ENCODE peak calls at places on chromosomes 16 and 17, in six cellular contexts. One of them, this sample, is unnamed.

GRCh38 chr17:80082403-80083135 is 18.8 kb upstream of the GAA start:
- DNase-seq in fibroblast of lung: peak; percentile 82
- DNase-seq in epithelial cell of esophagus: peak; percentile 75
- DNase-seq in transverse colon: peak; percentile 57
- DNase-seq in uterus: peak; percentile 64
- DNase-seq in foreskin fibroblast: peak; percentile 46
- DNase-seq in this sample: peak; percentile 84

GRCh38 chr16:50269061-50269705 is 2.8 kb downstream of the ADCY7 start:
- DNase-seq in foreskin fibroblast: no peak
- DNase-seq in epithelial cell of esophagus: no peak
- DNase-seq in uterus: no peak
- DNase-seq in transverse colon: no peak
- DNase-seq in fibroblast of lung: no peak
- DNase-seq in this sample: no peak

GRCh38 chr17:16880121-16880842 is 91.6 kb downstream of the TNFRSF13B start:
- DNase-seq in uterus: no peak
- DNase-seq in epithelial cell of esophagus: no peak
- DNase-seq in foreskin fibroblast: no peak
- DNase-seq in transverse colon: no peak
- DNase-seq in fibroblast of lung: no peak
- DNase-seq in this sample: no peak

GRCh38 chr16:11372073-11372923 is 27.0 kb downstream of the RMI2 start:
- DNase-seq in fibroblast of lung: no peak
- DNase-seq in transverse colon: no peak
- DNase-seq in epithelial cell of esophagus: no peak
- DNase-seq in uterus: peak; percentile 62
- DNase-seq in foreskin fibroblast: no peak
- DNase-seq in this sample: no peak

GRCh38 chr16:2143874-2144485 is 4.4 kb upstream of the RAB26 start:
- DNase-seq in fibroblast of lung: no peak
- DNase-seq in uterus: no peak
- DNase-seq in foreskin fibroblast: no peak
- DNase-seq in epithelial cell of esophagus: no peak
- DNase-seq in transverse colon: no peak
- DNase-seq in this sample: no peak

GRCh38 chr16:31695667-31696066 is 168.0 kb downstream of the AHSP start:
- DNase-seq in transverse colon: no peak
- DNase-seq in foreskin fibroblast: no peak
- DNase-seq in epithelial cell of esophagus: no peak
- DNase-seq in fibroblast of lung: no peak
- DNase-seq in uterus: no peak
- DNase-seq in this sample: no peak

GRCh38 chr16:75244225-75244792 is 7.1 kb downstream of the BCAR1 start:
- DNase-seq in epithelial cell of esophagus: no peak
- DNase-seq in transverse colon: peak; percentile 63
- DNase-seq in foreskin fibroblast: peak; percentile 64
- DNase-seq in uterus: peak; percentile 66
- DNase-seq in fibroblast of lung: peak; percentile 79
- DNase-seq in this sample: peak; percentile 59

GRCh38 chr16:73230651-73231050 is 182.7 kb upstream of the ZFHX3 start:
- DNase-seq in transverse colon: no peak
- DNase-seq in epithelial cell of esophagus: no peak
- DNase-seq in uterus: no peak
- DNase-seq in fibroblast of lung: no peak
- DNase-seq in foreskin fibroblast: no peak
- DNase-seq in this sample: no peak

GRCh38 chr17:59838196-59838911 is 54.4 kb downstream of the TUBD1 start:
- DNase-seq in fibroblast of lung: peak; percentile 65
- DNase-seq in foreskin fibroblast: no peak
- DNase-seq in uterus: no peak
- DNase-seq in transverse colon: no peak
- DNase-seq in epithelial cell of esophagus: no peak
- DNase-seq in this sample: peak; percentile 65

GRCh38 chr16:53503270-53503911 is 382 bp upstream of the AKTIP start:
- DNase-seq in epithelial cell of esophagus: peak; percentile 100
- DNase-seq in uterus: peak; percentile 100
- DNase-seq in transverse colon: peak; percentile 100
- DNase-seq in fibroblast of lung: peak; percentile 100
- DNase-seq in foreskin fibroblast: peak; percentile 100
- DNase-seq in this sample: peak; percentile 100

GRCh38 chr17:31564883-31565297 is 173.4 kb downstream of the RAB11FIP4 start:
- DNase-seq in uterus: peak; percentile 45
- DNase-seq in foreskin fibroblast: no peak
- DNase-seq in transverse colon: no peak
- DNase-seq in fibroblast of lung: peak; percentile 75
- DNase-seq in epithelial cell of esophagus: no peak
- DNase-seq in this sample: peak; percentile 71

GRCh38 chr16:57500578-57501111 is 14.4 kb upstream of the DOK4 start:
- DNase-seq in transverse colon: no peak
- DNase-seq in fibroblast of lung: no peak
- DNase-seq in uterus: no peak
- DNase-seq in foreskin fibroblast: no peak
- DNase-seq in epithelial cell of esophagus: no peak
- DNase-seq in this sample: no peak

GRCh38 chr17:77471984-77472836 is 331.4 kb downstream of the SEC14L1 start:
- DNase-seq in epithelial cell of esophagus: peak; percentile 72
- DNase-seq in uterus: peak; percentile 82
- DNase-seq in transverse colon: peak; percentile 50
- DNase-seq in fibroblast of lung: peak; percentile 90
- DNase-seq in foreskin fibroblast: peak; percentile 40
- DNase-seq in this sample: peak; percentile 96

GRCh38 chr17:83186226-83186625 is 106.8 kb downstream of the METRNL start:
- DNase-seq in epithelial cell of esophagus: no peak
- DNase-seq in uterus: no peak
- DNase-seq in fibroblast of lung: no peak
- DNase-seq in foreskin fibroblast: no peak
- DNase-seq in transverse colon: no peak
- DNase-seq in this sample: no peak

DNA sequence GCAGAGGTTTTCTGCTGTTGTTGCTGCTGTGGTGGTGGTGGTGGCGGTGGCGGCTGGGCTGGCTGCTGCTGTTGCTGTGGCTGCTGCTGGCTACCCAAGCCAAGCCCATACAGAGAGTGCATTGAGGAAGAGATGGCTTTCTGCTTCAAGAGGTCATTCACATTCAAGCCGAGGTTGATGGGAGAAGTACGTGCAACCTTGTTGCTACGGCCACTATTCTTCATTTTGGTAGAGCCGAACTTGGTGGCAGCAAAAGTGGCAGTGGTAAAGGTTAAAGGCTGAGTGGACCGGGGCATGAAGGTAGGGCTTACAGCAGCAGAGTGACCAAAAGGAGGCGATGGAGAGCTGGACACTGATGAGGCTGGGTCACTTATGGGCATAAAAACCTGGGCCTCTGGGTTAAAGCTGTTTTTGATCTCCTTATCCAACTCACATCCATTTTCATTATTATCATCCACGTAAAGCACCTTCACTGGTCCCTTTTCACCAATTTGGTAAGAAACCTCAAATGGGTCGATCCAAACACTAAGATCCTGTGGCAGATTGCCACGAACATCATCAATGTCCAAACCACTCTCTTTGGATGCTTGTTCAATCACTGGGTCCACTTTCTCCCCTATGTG is 2.8 kb downstream of the TOB1 start:
- DNase-seq in transverse colon: peak; percentile 71
- DNase-seq in epithelial cell of esophagus: peak; percentile 43
- DNase-seq in uterus: no peak
- DNase-seq in foreskin fibroblast: no peak
- DNase-seq in fibroblast of lung: peak; percentile 49
- DNase-seq in this sample: peak; percentile 50
- TF ChIP-seq CTCF in transverse colon: peak; percentile 60
- TF ChIP-seq CTCF in epithelial cell of esophagus: peak; percentile 57
- TF ChIP-seq CTCF in uterus: peak; percentile 30
- TF ChIP-seq CTCF in foreskin fibroblast: peak; percentile 48
- TF ChIP-seq CTCF in fibroblast of lung: peak; percentile 49
- TF ChIP-seq CTCF in this sample: peak; percentile 72

GRCh38 chr16:15460601-15461000 is 26.2 kb downstream of the BMERB1 start:
- DNase-seq in uterus: no peak
- DNase-seq in epithelial cell of esophagus: no peak
- DNase-seq in transverse colon: no peak
- DNase-seq in fibroblast of lung: no peak
- DNase-seq in foreskin fibroblast: no peak
- DNase-seq in this sample: no peak

GRCh38 chr16:15461376-15461775 is 27.0 kb downstream of the BMERB1 start:
- DNase-seq in epithelial cell of esophagus: no peak
- DNase-seq in transverse colon: no peak
- DNase-seq in uterus: no peak
- DNase-seq in fibroblast of lung: no peak
- DNase-seq in foreskin fibroblast: no peak
- DNase-seq in this sample: peak; percentile 49

GRCh38 chr16:15452456-15452855 is 18.1 kb downstream of the BMERB1 start:
- DNase-seq in epithelial cell of esophagus: no peak
- DNase-seq in foreskin fibroblast: no peak
- DNase-seq in uterus: no peak
- DNase-seq in transverse colon: no peak
- DNase-seq in fibroblast of lung: peak; percentile 9
- DNase-seq in this sample: no peak

GRCh38 chr16:15457958-15458357 is 23.6 kb downstream of the BMERB1 start:
- DNase-seq in epithelial cell of esophagus: peak; percentile 32
- DNase-seq in transverse colon: no peak
- DNase-seq in fibroblast of lung: no peak
- DNase-seq in foreskin fibroblast: no peak
- DNase-seq in uterus: no peak
- DNase-seq in this sample: no peak

DNA sequence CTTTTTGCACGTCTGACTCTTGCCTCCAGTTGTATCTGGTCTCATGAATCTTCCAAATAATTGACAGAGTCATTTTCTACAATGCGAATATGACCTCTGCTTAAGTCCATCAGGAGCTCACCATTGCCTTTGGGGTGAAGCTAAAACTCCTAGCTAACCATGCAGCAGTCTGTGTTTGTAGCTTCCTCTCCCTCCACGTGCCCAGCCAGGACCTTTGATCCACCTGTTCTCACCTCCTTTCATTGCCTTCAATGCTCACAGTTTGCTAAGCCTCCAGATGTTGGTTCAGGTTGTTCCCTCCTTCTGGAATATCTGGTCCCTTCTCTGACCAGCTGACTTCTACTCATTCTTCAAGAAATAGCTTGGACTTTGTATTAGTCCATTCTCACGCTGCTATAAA is 23.0 kb downstream of the BMERB1 start:
- DNase-seq in uterus: no peak
- DNase-seq in foreskin fibroblast: no peak
- DNase-seq in fibroblast of lung: no peak
- DNase-seq in epithelial cell of esophagus: no peak
- DNase-seq in transverse colon: no peak
- DNase-seq in this sample: no peak
- TF ChIP-seq CTCF in uterus: no peak
- TF ChIP-seq CTCF in foreskin fibroblast: no peak
- TF ChIP-seq CTCF in fibroblast of lung: no peak
- TF ChIP-seq CTCF in epithelial cell of esophagus: no peak
- TF ChIP-seq CTCF in transverse colon: no peak
- TF ChIP-seq CTCF in this sample: no peak

DNA sequence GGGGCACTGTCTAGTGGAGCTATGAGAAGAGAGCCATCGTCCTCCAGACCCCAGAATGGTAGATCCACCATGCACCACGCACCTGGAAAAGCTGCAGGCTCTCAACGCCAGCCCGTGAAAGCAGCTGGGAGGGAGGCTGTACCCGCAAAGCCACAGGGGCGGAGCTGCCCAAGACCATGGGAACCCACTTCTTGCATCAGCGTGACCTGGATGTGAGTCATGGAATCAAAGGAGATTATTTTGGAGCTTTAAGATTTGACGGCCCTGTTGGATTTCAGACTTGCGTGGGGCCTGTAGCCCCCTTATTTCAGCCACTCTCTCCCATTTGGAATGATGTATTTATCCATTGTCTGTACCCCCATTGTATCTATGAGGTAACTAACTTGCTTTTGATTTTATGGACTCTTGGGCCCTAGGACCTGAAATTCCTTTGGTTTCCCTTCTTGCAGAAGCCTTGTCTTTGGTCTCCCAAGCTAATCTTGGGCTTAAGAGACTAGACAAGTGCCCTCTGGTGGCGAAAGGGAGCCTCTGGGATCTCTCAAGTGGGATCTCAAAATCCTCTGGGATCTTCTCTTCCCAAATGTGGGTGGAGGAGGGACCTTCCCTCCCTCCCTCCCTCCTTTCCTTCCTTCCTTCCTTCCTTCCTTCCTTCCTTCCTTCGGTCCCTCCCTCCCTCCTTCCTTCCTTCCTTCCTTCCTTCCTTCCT is 58.2 kb upstream of the HAPSTR1 start:
- DNase-seq in fibroblast of lung: peak; percentile 78
- DNase-seq in transverse colon: peak; percentile 59
- DNase-seq in foreskin fibroblast: no peak
- DNase-seq in epithelial cell of esophagus: peak; percentile 77
- DNase-seq in uterus: no peak
- DNase-seq in this sample: peak; percentile 83
- TF ChIP-seq CTCF in fibroblast of lung: peak; percentile 62
- TF ChIP-seq CTCF in transverse colon: peak; percentile 27
- TF ChIP-seq CTCF in foreskin fibroblast: peak; percentile 69
- TF ChIP-seq CTCF in epithelial cell of esophagus: peak; percentile 68
- TF ChIP-seq CTCF in uterus: no peak
- TF ChIP-seq CTCF in this sample: peak; percentile 65

GRCh38 chr17:35515027-35515426 is 22.5 kb downstream of the SLFN12L start:
- DNase-seq in fibroblast of lung: no peak
- DNase-seq in uterus: no peak
- DNase-seq in foreskin fibroblast: no peak
- DNase-seq in epithelial cell of esophagus: no peak
- DNase-seq in transverse colon: no peak
- DNase-seq in this sample: no peak
- TF ChIP-seq CTCF in fibroblast of lung: no peak
- TF ChIP-seq CTCF in uterus: no peak
- TF ChIP-seq CTCF in foreskin fibroblast: no peak
- TF ChIP-seq CTCF in epithelial cell of esophagus: no peak
- TF ChIP-seq CTCF in transverse colon: no peak
- TF ChIP-seq CTCF in this sample: no peak

GRCh38 chr17:19533036-19533717 is 477 bp upstream of the SLC47A1 start:
- DNase-seq in fibroblast of lung: no peak
- DNase-seq in uterus: no peak
- DNase-seq in foreskin fibroblast: no peak
- DNase-seq in epithelial cell of esophagus: no peak
- DNase-seq in transverse colon: no peak
- DNase-seq in this sample: no peak

GRCh38 chr17:19531780-19532501 is 1.7 kb upstream of the SLC47A1 start:
- DNase-seq in foreskin fibroblast: no peak
- DNase-seq in transverse colon: no peak
- DNase-seq in epithelial cell of esophagus: no peak
- DNase-seq in uterus: no peak
- DNase-seq in fibroblast of lung: no peak
- DNase-seq in this sample: no peak

GRCh38 chr17:19533718-19534561 is at the start of gene SLC47A1:
- DNase-seq in uterus: peak; percentile 29
- DNase-seq in foreskin fibroblast: no peak
- DNase-seq in epithelial cell of esophagus: peak; percentile 35
- DNase-seq in transverse colon: peak; percentile 20
- DNase-seq in fibroblast of lung: no peak
- DNase-seq in this sample: peak; percentile 40

GRCh38 chr17:19537116-19537515 is 3.5 kb downstream of the SLC47A1 start:
- DNase-seq in epithelial cell of esophagus: no peak
- DNase-seq in foreskin fibroblast: no peak
- DNase-seq in transverse colon: no peak
- DNase-seq in uterus: no peak
- DNase-seq in fibroblast of lung: no peak
- DNase-seq in this sample: no peak

GRCh38 chr17:19534562-19535149 is 1.0 kb downstream of the SLC47A1 start:
- DNase-seq in uterus: no peak
- DNase-seq in foreskin fibroblast: no peak
- DNase-seq in transverse colon: no peak
- DNase-seq in fibroblast of lung: no peak
- DNase-seq in epithelial cell of esophagus: no peak
- DNase-seq in this sample: no peak
- TF ChIP-seq CTCF in uterus: no peak
- TF ChIP-seq CTCF in foreskin fibroblast: no peak
- TF ChIP-seq CTCF in transverse colon: no peak
- TF ChIP-seq CTCF in fibroblast of lung: no peak
- TF ChIP-seq CTCF in epithelial cell of esophagus: no peak
- TF ChIP-seq CTCF in this sample: no peak